ENCODE peak calls at places on chromosome 14, in four cellular contexts. Z is spleen, N is Peyer's patch, O is IMR-90. H is an unnamed sample.

GRCh38 chr14:105180598-105181528 is at the start of gene NUDT14:
- DNase-seq in Z (peak; percentile 95), O (peak; percentile 25), N (peak; percentile 97), H (no peak)

GRCh38 chr14:90814806-90815566 is 1.2 kb downstream of the TTC7B start:
- DNase-seq in Z (no peak), N (no peak), O (no peak), H (no peak)

GRCh38 chr14:53458368-53458814 is 305.3 kb upstream of the DDHD1 start:
- DNase-seq in Z (no peak), O (peak; percentile 77), N (no peak), H (peak; percentile 73)

GRCh38 chr14:100538566-100539318 is 48.5 kb downstream of the BEGAIN start:
- DNase-seq in N (peak; percentile 36), Z (peak; percentile 75), O (no peak), H (no peak)

GRCh38 chr14:51310453-51311074 is 70.5 kb downstream of the TMX1 start:
- DNase-seq in Z (no peak), O (peak; percentile 77), N (no peak), H (no peak)

GRCh38 chr14:30796707-30797106 is 77.7 kb upstream of the COCH start:
- DNase-seq in Z (no peak), O (no peak), N (no peak), H (no peak)

GRCh38 chr14:101497910-101498860 is 63.1 kb upstream of the DIO3 start:
- DNase-seq in N (peak; percentile 29), O (no peak), Z (peak; percentile 42), H (no peak)

GRCh38 chr14:58427289-58428010 is at the start of the genes KIAA0586 and TIMM9:
- DNase-seq in N (peak; percentile 94), Z (peak; percentile 97), O (peak; percentile 99), H (peak; percentile 95)

GRCh38 chr14:50647282-50647681 is 20.8 kb downstream of the SAV1 start:
- DNase-seq in O (no peak), Z (no peak), N (no peak), H (no peak)

GRCh38 chr14:39265032-39265431 is 31.3 kb downstream of the MIA2 start:
- DNase-seq in O (peak; percentile 32), Z (no peak), N (no peak), H (peak; percentile 54)

GRCh38 chr14:99564256-99564902 is 39.6 kb downstream of the CCDC85C start:
- DNase-seq in N (peak; percentile 48), Z (no peak), O (peak; percentile 81), H (no peak)

GRCh38 chr14:102317564-102318248 is 1.8 kb upstream of the ZNF839 start:
- DNase-seq in O (no peak), N (no peak), Z (peak; percentile 36), H (peak; percentile 17)

GRCh38 chr14:35134329-35135123 is 12.2 kb downstream of the PRORP start:
- DNase-seq in N (no peak), O (no peak), Z (no peak), H (no peak)

GRCh38 chr14:50821471-50822464 is 9.2 kb downstream of the NIN start:
- DNase-seq in Z (peak; percentile 94), O (no peak), N (peak; percentile 53), H (peak; percentile 75)

GRCh38 chr14:93114713-93115068 is 1.0 kb downstream of the ITPK1 start:
- DNase-seq in O (no peak), N (peak; percentile 71), Z (peak; percentile 92), H (no peak)

GRCh38 chr14:93114068-93114710 is 1.5 kb downstream of the ITPK1 start:
- DNase-seq in O (no peak), N (peak; percentile 62), Z (peak; percentile 82), H (peak; percentile 14)

GRCh38 chr14:93113678-93114067 is 2.1 kb downstream of the ITPK1 start:
- DNase-seq in N (no peak), O (no peak), Z (peak; percentile 78), H (no peak)

GRCh38 chr14:93110856-93111419 is 4.8 kb downstream of the ITPK1 start:
- DNase-seq in N (no peak), Z (no peak), O (no peak), H (no peak)

DNA sequence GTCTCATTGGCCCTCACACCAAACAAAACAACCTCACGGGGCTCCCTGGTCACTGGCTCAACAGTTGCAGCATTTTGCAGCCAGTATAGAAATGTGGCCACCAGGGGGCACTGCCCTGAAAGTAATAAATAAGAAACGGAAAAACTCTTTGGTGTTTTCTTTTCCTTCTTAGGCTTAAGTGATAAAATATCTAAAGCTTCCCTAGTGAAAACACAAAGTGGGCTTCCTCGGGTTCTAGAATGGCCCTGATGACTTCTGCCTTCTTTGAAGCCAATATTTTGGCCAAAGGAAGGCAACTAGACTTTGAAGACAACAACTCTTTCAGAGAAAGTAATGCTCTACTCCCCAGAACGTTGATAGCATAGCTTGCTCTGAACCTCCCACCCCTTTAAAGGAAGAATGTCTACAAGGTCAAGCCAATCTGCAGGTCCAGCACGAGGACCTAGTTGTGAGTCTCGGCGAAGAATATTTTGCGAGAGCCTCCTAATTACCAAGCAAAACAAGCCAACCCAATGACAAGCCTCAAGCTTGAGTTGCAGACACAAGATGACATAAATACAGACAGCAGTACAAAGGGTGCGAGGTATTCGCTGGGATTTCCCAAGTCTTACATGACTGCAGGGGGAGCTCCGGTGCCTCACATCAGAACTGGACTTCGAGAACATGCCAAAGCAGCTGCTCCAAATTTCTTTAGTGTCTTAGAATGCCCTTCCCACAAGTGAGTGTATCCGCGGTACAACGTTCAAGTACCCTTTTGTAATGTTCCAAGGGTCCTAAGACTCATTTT is 2.6 kb downstream of the ITPK1 start:
- DNase-seq in O (peak; percentile 79), Z (peak; percentile 87), N (peak; percentile 83), H (peak; percentile 81)
- TF ChIP-seq CTCF in O (peak; percentile 83), Z (peak; percentile 89), N (peak; percentile 88), H (peak; percentile 74)

GRCh38 chr14:44962573-44963528 is 861 bp downstream of the TOGARAM1 start:
- DNase-seq in N (no peak), Z (peak; percentile 92), O (peak; percentile 54), H (peak; percentile 24)

GRCh38 chr14:44960146-44960545 is 1.6 kb downstream of the KLHL28 start:
- DNase-seq in N (no peak), Z (no peak), O (no peak), H (no peak)

GRCh38 chr14:44961151-44961729 is 507 bp downstream of the KLHL28 start:
- DNase-seq in O (peak; percentile 61), N (peak; percentile 61), Z (peak; percentile 91), H (peak; percentile 54)

GRCh38 chr14:44960646-44961045 is 1.1 kb downstream of the KLHL28 start:
- DNase-seq in O (no peak), Z (no peak), N (no peak), H (peak; percentile 11)

DNA sequence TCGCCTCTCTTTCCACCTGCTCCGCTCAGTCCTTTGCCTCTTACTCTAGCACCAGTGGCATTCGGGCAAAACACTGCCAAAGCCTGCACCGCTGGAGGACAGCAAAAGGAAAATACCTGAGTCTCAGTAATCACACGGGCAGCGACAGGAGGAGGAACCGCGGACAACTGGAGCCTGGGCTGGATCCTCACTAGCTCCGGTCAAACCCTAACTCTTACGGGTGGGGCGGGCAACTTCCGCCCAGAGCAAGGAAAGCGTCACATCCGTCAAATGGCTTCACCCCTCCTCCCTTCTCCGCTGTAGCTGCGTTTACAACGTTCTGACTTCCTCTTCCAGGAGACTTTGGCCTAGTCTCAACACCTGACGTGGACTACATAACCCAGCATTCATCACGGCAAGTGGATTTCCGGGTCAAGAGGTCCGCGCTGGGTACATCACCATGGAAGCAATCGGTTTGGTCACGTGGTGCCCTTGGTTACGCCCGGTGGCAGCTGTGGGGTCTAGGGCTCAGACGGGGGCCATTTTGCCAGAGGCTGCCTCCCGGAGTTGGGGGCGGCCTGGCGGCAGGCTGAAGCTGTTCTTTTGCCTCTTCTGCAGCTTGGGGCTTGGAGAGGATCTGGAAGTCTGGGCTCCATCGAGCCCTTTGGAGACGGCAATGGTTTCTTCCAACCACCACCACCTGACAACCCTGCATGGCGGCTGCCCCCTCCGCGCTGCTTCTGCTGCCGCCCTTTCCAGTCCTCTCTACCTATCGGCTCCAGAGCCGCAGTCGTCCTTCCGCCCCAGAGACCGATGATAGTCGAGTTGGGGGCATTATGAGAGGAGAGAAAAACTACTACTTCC is at the start of the genes KLHL28 and TOGARAM1:
- DNase-seq in Z (peak; percentile 98), N (peak; percentile 93), O (peak; percentile 100), H (peak; percentile 100)
- H3K27me3 ChIP-seq in Z (no peaks in the 10 kb centered on the region), N (no peaks in the 10 kb centered on the region), O (no peaks in the 10 kb centered on the region), H (no peaks in the 10 kb centered on the region)

DNA sequence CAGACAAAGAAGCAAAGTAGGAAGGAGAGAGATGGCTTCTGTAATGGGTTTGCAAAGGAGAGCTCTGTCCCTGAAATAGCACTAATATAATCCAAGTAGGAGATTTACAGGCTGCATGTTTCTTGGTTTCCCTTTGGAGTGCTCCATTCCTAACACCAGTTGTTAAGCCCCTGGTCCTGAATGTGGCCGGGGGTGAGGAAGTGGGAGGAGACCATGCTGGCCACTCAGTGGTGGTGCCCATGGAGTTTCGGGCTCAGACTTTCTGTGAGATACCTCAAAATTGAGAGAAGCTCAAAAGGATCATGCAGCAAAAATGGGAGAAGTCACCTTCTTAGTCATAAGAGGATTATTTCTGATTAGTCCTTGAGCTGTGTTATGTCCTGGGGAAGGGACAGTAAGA is 88.5 kb downstream of the DAD1 start:
- DNase-seq in Z (no peak), O (no peak), N (no peak), H (no peak)
- TF ChIP-seq CTCF in Z (no peak), O (no peak), N (no peak), H (no peak)

GRCh38 chr14:24234095-24235020 is 1.6 kb downstream of the GMPR2 start:
- DNase-seq in O (no peak), Z (no peak), N (no peak), H (no peak)
- H3K27me3 ChIP-seq in O (no peaks in the 10 kb centered on the region), Z (no peaks in the 10 kb centered on the region), N (no peaks in the 10 kb centered on the region), H (no peaks in the 10 kb centered on the region)

GRCh38 chr14:75279153-75279738 is 618 bp downstream of the FOS start:
- DNase-seq in N (peak; percentile 75), Z (peak; percentile 89), O (peak; percentile 83), H (no peak)
- TF ChIP-seq CTCF in N (no peak), Z (no peak), O (no peak), H (no peak)

DNA sequence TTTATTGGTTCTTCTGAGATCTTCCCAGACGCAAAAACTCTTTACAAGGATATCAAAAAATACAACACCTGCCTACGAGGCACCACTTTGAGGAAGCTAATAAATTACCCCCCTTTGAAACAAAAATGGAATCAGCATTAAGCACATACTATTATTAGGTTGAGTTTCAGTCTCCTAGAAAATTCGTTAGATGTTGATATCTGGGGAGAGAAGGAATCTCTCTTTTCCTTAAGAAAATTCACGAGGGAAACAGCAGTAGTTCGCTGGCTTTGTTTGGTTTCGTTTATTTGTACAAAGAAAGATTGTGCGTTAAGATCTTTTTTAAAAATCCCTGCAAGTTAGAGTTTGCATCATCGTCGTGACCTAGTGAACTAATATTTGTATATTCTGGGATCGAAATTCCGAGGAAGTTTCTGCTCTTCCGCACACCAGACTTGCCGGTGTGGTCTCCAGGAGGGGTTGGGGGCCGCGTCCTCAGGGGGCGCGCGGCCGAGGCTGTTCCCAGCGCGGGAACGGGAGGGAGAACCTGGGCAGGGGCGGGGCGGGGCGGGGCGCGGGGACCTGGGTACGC is 12.1 kb downstream of the NKX2-1 start:
- DNase-seq in O (no peak), Z (no peak), N (no peak), H (no peak)
- H3K27me3 ChIP-seq in O (peaks cover 84% of the 10 kb centered on the region), Z (peaks cover 70% of the 10 kb centered on the region), N (peaks cover 54% of the 10 kb centered on the region), H (peaks cover 39% of the 10 kb centered on the region)

GRCh38 chr14:95174184-95174804 is 17.0 kb upstream of the DICER1 start:
- DNase-seq in N (no peak), Z (no peak), O (peak; percentile 15), H (no peak)
- TF ChIP-seq CTCF in N (no peak), Z (no peak), O (no peak), H (no peak)

H was measured in bronchial epithelial cell.